ENCODE peak calls at places on chromosomes 16 and 17, in eight cellular contexts. One of them, this sample, is unnamed.

GRCh38 chr17:42428141-42428944 is 5.3 kb upstream of the CAVIN1 start:
- DNase-seq in prostate gland: peak
- DNase-seq in COR-L47: no peak
- DNase-seq in M059J: peak
- DNase-seq in H9: peak
- DNase-seq in stimulated activated CD4-positive, alpha-beta T cell treated with anti-CD3 and anti-CD28 coated beads, Interleukin-4, amount 100 ng/mL, for 4 hours: no peak
- DNase-seq in heart left ventricle: no peak
- DNase-seq in activated CD4-positive, alpha-beta T cell treated with anti-CD3 and anti-CD28 coated beads, Interleukin-2, amount 10 ng/mL, durations not matched to agents 7 days and 5 days: peak
- DNase-seq in this sample: peak

GRCh38 chr16:2047330-2048115 is at the start of the genes NTHL1 and TSC2:
- DNase-seq in prostate gland: peak
- DNase-seq in H9: peak
- DNase-seq in heart left ventricle: peak
- DNase-seq in COR-L47: peak
- DNase-seq in M059J: peak
- DNase-seq in stimulated activated CD4-positive, alpha-beta T cell treated with anti-CD3 and anti-CD28 coated beads, Interleukin-4, amount 100 ng/mL, for 4 hours: peak
- DNase-seq in activated CD4-positive, alpha-beta T cell treated with anti-CD3 and anti-CD28 coated beads, Interleukin-2, amount 10 ng/mL, durations not matched to agents 7 days and 5 days: peak
- DNase-seq in this sample: peak

GRCh38 chr17:6420173-6420641 is 14.7 kb downstream of the AIPL1 start:
- DNase-seq in COR-L47: peak
- DNase-seq in activated CD4-positive, alpha-beta T cell treated with anti-CD3 and anti-CD28 coated beads, Interleukin-2, amount 10 ng/mL, durations not matched to agents 7 days and 5 days: no peak
- DNase-seq in prostate gland: no peak
- DNase-seq in M059J: no peak
- DNase-seq in heart left ventricle: no peak
- DNase-seq in H9: peak
- DNase-seq in stimulated activated CD4-positive, alpha-beta T cell treated with anti-CD3 and anti-CD28 coated beads, Interleukin-4, amount 100 ng/mL, for 4 hours: peak
- DNase-seq in this sample: peak

GRCh38 chr16:89815639-89816348 is 653 bp downstream of the FANCA start:
- DNase-seq in H9: no peak
- DNase-seq in COR-L47: no peak
- DNase-seq in M059J: peak
- DNase-seq in prostate gland: no peak
- DNase-seq in heart left ventricle: no peak
- DNase-seq in activated CD4-positive, alpha-beta T cell treated with anti-CD3 and anti-CD28 coated beads, Interleukin-2, amount 10 ng/mL, durations not matched to agents 7 days and 5 days: no peak
- DNase-seq in stimulated activated CD4-positive, alpha-beta T cell treated with anti-CD3 and anti-CD28 coated beads, Interleukin-4, amount 100 ng/mL, for 4 hours: peak
- DNase-seq in this sample: peak

GRCh38 chr16:49116873-49117272 is 164.8 kb downstream of the CBLN1 start:
- DNase-seq in activated CD4-positive, alpha-beta T cell treated with anti-CD3 and anti-CD28 coated beads, Interleukin-2, amount 10 ng/mL, durations not matched to agents 7 days and 5 days: no peak
- DNase-seq in stimulated activated CD4-positive, alpha-beta T cell treated with anti-CD3 and anti-CD28 coated beads, Interleukin-4, amount 100 ng/mL, for 4 hours: no peak
- DNase-seq in COR-L47: no peak
- DNase-seq in M059J: peak
- DNase-seq in prostate gland: no peak
- DNase-seq in heart left ventricle: no peak
- DNase-seq in H9: no peak
- DNase-seq in this sample: no peak

GRCh38 chr17:83101805-83102480 is 22.5 kb downstream of the METRNL start:
- DNase-seq in activated CD4-positive, alpha-beta T cell treated with anti-CD3 and anti-CD28 coated beads, Interleukin-2, amount 10 ng/mL, durations not matched to agents 7 days and 5 days: no peak
- DNase-seq in prostate gland: no peak
- DNase-seq in stimulated activated CD4-positive, alpha-beta T cell treated with anti-CD3 and anti-CD28 coated beads, Interleukin-4, amount 100 ng/mL, for 4 hours: no peak
- DNase-seq in M059J: peak
- DNase-seq in H9: no peak
- DNase-seq in heart left ventricle: no peak
- DNase-seq in COR-L47: no peak
- DNase-seq in this sample: no peak

GRCh38 chr16:57759541-57760356 is 24.2 kb downstream of the KATNB1 start:
- DNase-seq in M059J: no peak
- DNase-seq in heart left ventricle: no peak
- DNase-seq in COR-L47: no peak
- DNase-seq in H9: no peak
- DNase-seq in activated CD4-positive, alpha-beta T cell treated with anti-CD3 and anti-CD28 coated beads, Interleukin-2, amount 10 ng/mL, durations not matched to agents 7 days and 5 days: no peak
- DNase-seq in prostate gland: no peak
- DNase-seq in stimulated activated CD4-positive, alpha-beta T cell treated with anti-CD3 and anti-CD28 coated beads, Interleukin-4, amount 100 ng/mL, for 4 hours: no peak
- DNase-seq in this sample: no peak

GRCh38 chr17:82449136-82449882 is 1.2 kb downstream of the CYBC1 start:
- DNase-seq in COR-L47: no peak
- DNase-seq in stimulated activated CD4-positive, alpha-beta T cell treated with anti-CD3 and anti-CD28 coated beads, Interleukin-4, amount 100 ng/mL, for 4 hours: peak
- DNase-seq in heart left ventricle: peak
- DNase-seq in H9: peak
- DNase-seq in M059J: no peak
- DNase-seq in activated CD4-positive, alpha-beta T cell treated with anti-CD3 and anti-CD28 coated beads, Interleukin-2, amount 10 ng/mL, durations not matched to agents 7 days and 5 days: peak
- DNase-seq in prostate gland: no peak
- DNase-seq in this sample: peak

GRCh38 chr16:23929237-23929636 is 93.5 kb downstream of the PRKCB start:
- DNase-seq in stimulated activated CD4-positive, alpha-beta T cell treated with anti-CD3 and anti-CD28 coated beads, Interleukin-4, amount 100 ng/mL, for 4 hours: no peak
- DNase-seq in M059J: no peak
- DNase-seq in H9: no peak
- DNase-seq in COR-L47: no peak
- DNase-seq in heart left ventricle: no peak
- DNase-seq in prostate gland: no peak
- DNase-seq in activated CD4-positive, alpha-beta T cell treated with anti-CD3 and anti-CD28 coated beads, Interleukin-2, amount 10 ng/mL, durations not matched to agents 7 days and 5 days: no peak
- DNase-seq in this sample: no peak

GRCh38 chr16:65176603-65177002 is 54.7 kb upstream of the CDH11 start:
- DNase-seq in activated CD4-positive, alpha-beta T cell treated with anti-CD3 and anti-CD28 coated beads, Interleukin-2, amount 10 ng/mL, durations not matched to agents 7 days and 5 days: no peak
- DNase-seq in prostate gland: no peak
- DNase-seq in H9: no peak
- DNase-seq in stimulated activated CD4-positive, alpha-beta T cell treated with anti-CD3 and anti-CD28 coated beads, Interleukin-4, amount 100 ng/mL, for 4 hours: no peak
- DNase-seq in heart left ventricle: peak
- DNase-seq in COR-L47: no peak
- DNase-seq in M059J: peak
- DNase-seq in this sample: no peak

GRCh38 chr16:15952265-15952711 is 2.9 kb downstream of the ABCC1 start:
- DNase-seq in activated CD4-positive, alpha-beta T cell treated with anti-CD3 and anti-CD28 coated beads, Interleukin-2, amount 10 ng/mL, durations not matched to agents 7 days and 5 days: no peak
- DNase-seq in stimulated activated CD4-positive, alpha-beta T cell treated with anti-CD3 and anti-CD28 coated beads, Interleukin-4, amount 100 ng/mL, for 4 hours: no peak
- DNase-seq in M059J: no peak
- DNase-seq in H9: no peak
- DNase-seq in prostate gland: no peak
- DNase-seq in heart left ventricle: peak
- DNase-seq in COR-L47: no peak
- DNase-seq in this sample: no peak

GRCh38 chr16:89593841-89594240 is 18.3 kb downstream of the CPNE7 start:
- DNase-seq in M059J: no peak
- DNase-seq in stimulated activated CD4-positive, alpha-beta T cell treated with anti-CD3 and anti-CD28 coated beads, Interleukin-4, amount 100 ng/mL, for 4 hours: no peak
- DNase-seq in H9: no peak
- DNase-seq in COR-L47: no peak
- DNase-seq in activated CD4-positive, alpha-beta T cell treated with anti-CD3 and anti-CD28 coated beads, Interleukin-2, amount 10 ng/mL, durations not matched to agents 7 days and 5 days: peak
- DNase-seq in heart left ventricle: no peak
- DNase-seq in prostate gland: no peak
- DNase-seq in this sample: peak

This sample was measured in H7.